ENCODE peak calls at places on chromosomes 13 and 19, in nine cellular contexts. A, L, S, T, D, N, M, F and X are unnamed samples. For H3K4me1, the result is how much of the 10 kb centered on the place peaks cover.

GRCh38 chr19:1019980-1020867 is 699 bp downstream of the TMEM259 start:
- DNase-seq in S (no peak), L (no peak), D (no peak), F (no peak), N (peak), A (peak), M (peak), T (peak), X (no peak)

GRCh38 chr19:21841081-21841783 is 5.2 kb upstream of the ZNF43 start:
- DNase-seq in L (no peak), D (no peak), F (no peak), M (no peak), N (no peak), S (no peak), T (no peak), A (no peak), X (no peak)

GRCh38 chr13:26025196-26025595 is 26.6 kb downstream of the SHISA2 start:
- DNase-seq in M (no peak), L (no peak), S (no peak), T (no peak), A (no peak), F (no peak), N (no peak), D (no peak), X (no peak)

GRCh38 chr13:42102961-42103688 is 54.7 kb downstream of the DGKH start:
- DNase-seq in L (no peak), F (peak), M (no peak), N (no peak), A (no peak), T (no peak), S (no peak), D (no peak), X (no peak)

GRCh38 chr19:19133985-19134384 is 4.3 kb downstream of the TMEM161A start:
- DNase-seq in D (no peak), T (no peak), L (no peak), N (no peak), S (no peak), M (no peak), A (no peak), F (no peak), X (no peak)

GRCh38 chr19:58569943-58570670 is 3.0 kb downstream of the MZF1 start:
- DNase-seq in D (no peak), A (peak), F (no peak), L (peak), M (peak), N (peak), T (peak), S (no peak), X (no peak)

GRCh38 chr13:43988302-43988701 is 108.6 kb downstream of the LACC1 start:
- DNase-seq in T (no peak), F (no peak), A (no peak), M (no peak), S (no peak), D (no peak), L (no peak), N (no peak), X (no peak)

GRCh38 chr13:44575741-44576395 is at the start of gene TSC22D1:
- DNase-seq in T (peak), F (peak), D (no peak), M (peak), A (peak), L (no peak), S (peak), N (peak), X (peak)

GRCh38 chr19:40716031-40716654 is 543 bp downstream of the COQ8B start:
- DNase-seq in D (peak), L (peak), N (no peak), S (no peak), M (peak), T (peak), A (peak), F (peak), X (no peak)

GRCh38 chr19:3398114-3398899 is 31.9 kb downstream of the NFIC start:
- DNase-seq in N (peak), F (peak), D (no peak), T (peak), S (peak), L (peak), A (peak), M (peak), X (peak)

GRCh38 chr19:48558018-48558684 is 6.2 kb downstream of the SULT2B1 start:
- DNase-seq in D (peak), M (no peak), F (peak), S (peak), T (no peak), N (no peak), A (no peak), L (no peak), X (peak)

GRCh38 chr13:111031531-111031961 is 83.6 kb upstream of the ARHGEF7 start:
- DNase-seq in T (no peak), N (no peak), M (no peak), F (peak), L (no peak), A (no peak), D (no peak), S (no peak), X (no peak)
- TF ChIP-seq POLR2A in T (no peak), N (no peak), M (no peak), F (no peak), L (no peak), A (no peak), D (no peak), S (no peak), X (no peak)

GRCh38 chr13:113842336-113843062 is 21.4 kb downstream of the GAS6 start:
- DNase-seq in A (no peak), D (no peak), F (no peak), T (peak), S (no peak), L (no peak), N (no peak), M (peak), X (peak)

GRCh38 chr13:113838711-113839201 is 25.1 kb downstream of the GAS6 start:
- DNase-seq in A (no peak), N (no peak), F (no peak), T (no peak), D (no peak), M (no peak), L (no peak), S (no peak), X (no peak)

GRCh38 chr13:113839536-113840204 is 24.2 kb downstream of the GAS6 start:
- DNase-seq in A (peak), T (no peak), D (no peak), F (no peak), S (peak), N (no peak), M (no peak), L (no peak), X (peak)

GRCh38 chr13:113841355-113841653 is 22.6 kb downstream of the GAS6 start:
- DNase-seq in T (no peak), S (no peak), M (no peak), F (no peak), D (no peak), N (no peak), L (no peak), A (no peak), X (no peak)

GRCh38 chr13:113840541-113841354 is 23.1 kb downstream of the GAS6 start:
- DNase-seq in S (no peak), L (no peak), A (no peak), F (no peak), M (peak), N (no peak), T (peak), D (no peak), X (peak)
- H3K4me1 ChIP-seq in S (half or more), L (under half), A (under half), F (under half), M (under half), N (under half), T (under half), D (under half), X (half or more)

GRCh38 chr19:55642153-55643002 is 1.1 kb upstream of the ZNF581 start:
- DNase-seq in M (no peak), F (no peak), N (peak), D (no peak), T (peak), S (peak), L (no peak), A (no peak), X (no peak)

GRCh38 chr19:55640043-55640576 is 692 bp upstream of the ZNF580 start:
- DNase-seq in M (no peak), T (peak), L (peak), S (peak), F (peak), N (peak), A (peak), D (no peak), X (peak)

GRCh38 chr19:55641376-55642152 is 762 bp downstream of the ZNF580 start:
- DNase-seq in N (peak), L (no peak), F (peak), M (no peak), A (no peak), T (no peak), S (no peak), D (no peak), X (no peak)

GRCh38 chr19:55638864-55639359 is 1.9 kb upstream of the ZNF580 start:
- DNase-seq in S (no peak), F (peak), N (no peak), M (no peak), T (no peak), D (no peak), A (no peak), L (no peak), X (no peak)

GRCh38 chr19:55640577-55641375 is at the start of gene ZNF580:
- DNase-seq in F (peak), N (peak), D (no peak), A (peak), L (peak), T (peak), S (peak), M (no peak), X (peak)
- TF ChIP-seq POLR2A in F (no peak), N (no peak), D (peak), A (peak), L (no peak), T (peak), S (no peak), M (peak), X (peak)

DNA sequence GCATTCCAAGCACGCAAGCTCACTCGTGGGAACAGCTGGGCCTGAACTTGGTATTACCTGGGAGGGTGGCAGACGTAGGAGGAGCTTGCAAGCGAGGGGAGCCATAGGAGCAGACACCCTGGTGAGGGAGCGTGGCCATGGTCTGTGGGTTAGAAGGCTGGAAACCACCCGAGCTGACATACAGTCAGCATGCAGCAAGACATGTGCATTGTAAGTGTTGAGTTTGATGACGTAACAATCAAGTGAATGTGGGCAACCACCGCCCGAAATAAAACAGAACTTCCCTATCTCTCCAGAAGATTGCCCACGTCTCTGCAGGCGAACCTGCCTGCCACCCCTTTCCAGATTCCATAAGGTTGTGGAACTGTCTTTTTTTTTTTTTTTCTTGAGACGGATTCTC is 26.8 kb downstream of the UBXN6 start:
- DNase-seq in A (no peak), M (no peak), L (no peak), T (no peak), F (no peak), N (no peak), S (no peak), D (no peak), X (no peak)
- H3K4me1 ChIP-seq in A (under half), M (under half), L (under half), T (under half), F (under half), N (under half), S (under half), D (under half), X (under half)

DNA sequence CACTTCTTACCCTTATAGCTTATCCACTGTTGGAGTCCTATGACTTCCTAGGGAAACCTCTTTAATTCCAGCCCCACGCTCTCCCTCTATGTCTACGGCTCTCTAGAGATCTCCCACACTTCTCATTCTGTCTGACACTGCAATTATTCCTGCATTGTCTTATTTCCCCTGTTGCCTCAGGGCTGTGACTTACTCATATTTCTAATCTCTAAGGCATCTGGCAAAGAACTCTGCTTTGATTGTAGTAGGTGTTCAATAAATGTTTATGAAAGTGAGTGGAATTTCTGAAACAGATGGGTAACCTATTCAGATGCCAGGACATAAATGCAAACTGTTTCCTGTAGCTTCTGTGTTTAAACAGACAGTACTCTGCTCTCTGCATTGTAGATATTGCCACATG is 102.4 kb upstream of the SERTM1 start:
- DNase-seq in D (no peak), T (no peak), L (no peak), M (no peak), F (no peak), N (no peak), S (no peak), A (no peak), X (no peak)
- TF ChIP-seq POLR2A in D (no peak), T (no peak), L (no peak), M (no peak), F (no peak), N (no peak), S (no peak), A (no peak), X (no peak)

DNA sequence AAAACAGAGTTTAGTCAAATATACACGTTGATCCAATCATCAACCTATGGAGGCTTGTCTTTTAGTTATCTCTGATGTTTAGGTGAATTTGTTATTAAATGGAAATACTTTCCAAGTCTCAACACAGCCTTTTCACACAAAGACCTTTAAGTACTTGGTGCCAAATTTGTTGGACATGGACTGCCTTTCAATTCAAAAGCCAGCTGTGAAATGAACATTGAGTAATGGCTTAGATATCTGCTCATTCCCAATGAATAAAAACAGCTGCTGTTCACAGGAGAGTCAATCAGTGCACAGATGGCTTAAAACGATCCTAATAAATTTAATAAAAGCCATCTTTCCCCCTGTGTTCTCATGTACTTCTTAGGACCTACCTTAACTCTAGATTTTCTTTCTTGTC is 19.9 kb upstream of the DHRS12 start:
- DNase-seq in A (no peak), N (no peak), D (no peak), F (no peak), T (no peak), L (no peak), S (no peak), M (no peak), X (no peak)
- H3K4me1 ChIP-seq in A (under half), N (under half), D (under half), F (under half), T (under half), L (under half), S (under half), M (under half), X (under half)

GRCh38 chr13:23889598-23890224 is 511 bp upstream of the MIPEP start:
- DNase-seq in D (no peak), M (no peak), S (no peak), L (no peak), N (no peak), F (no peak), T (no peak), A (no peak), X (no peak)

GRCh38 chr13:23883255-23883654 is 5.9 kb downstream of the MIPEP start:
- DNase-seq in F (no peak), S (no peak), D (no peak), M (no peak), A (no peak), L (no peak), T (no peak), N (no peak), X (no peak)

GRCh38 chr13:23888658-23889597 is at the start of gene MIPEP:
- DNase-seq in N (peak), T (peak), L (peak), M (peak), F (peak), S (peak), D (peak), A (peak), X (peak)
- TF ChIP-seq POLR2A in N (peak), T (peak), L (peak), M (peak), F (peak), S (no peak), D (peak), A (peak), X (peak)

GRCh38 chr13:106527806-106528205 is 7.7 kb downstream of the EFNB2 start:
- DNase-seq in D (no peak), L (no peak), S (no peak), M (no peak), F (no peak), N (no peak), T (no peak), A (no peak), X (no peak)

GRCh38 chr13:106528711-106529414 is 6.6 kb downstream of the EFNB2 start:
- DNase-seq in M (no peak), F (no peak), T (no peak), L (no peak), D (no peak), S (no peak), N (no peak), A (no peak), X (no peak)

GRCh38 chr13:106529415-106530208 is 5.8 kb downstream of the EFNB2 start:
- DNase-seq in D (no peak), L (no peak), T (no peak), M (no peak), A (no peak), S (no peak), N (no peak), F (no peak), X (no peak)

GRCh38 chr13:106525865-106526264 is 9.6 kb downstream of the EFNB2 start:
- DNase-seq in A (no peak), N (no peak), M (no peak), S (no peak), D (no peak), L (no peak), F (no peak), T (no peak), X (no peak)

GRCh38 chr13:106526748-106527488 is 8.5 kb downstream of the EFNB2 start:
- DNase-seq in N (no peak), A (no peak), S (no peak), F (no peak), M (no peak), D (no peak), L (no peak), T (no peak), X (no peak)
- H3K4me1 ChIP-seq in N (half or more), A (under half), S (half or more), F (under half), M (under half), D (under half), L (under half), T (under half), X (under half)

GRCh38 chr13:50917572-50917971 is 8.0 kb downstream of the RNASEH2B start:
- DNase-seq in N (no peak), M (no peak), F (no peak), T (no peak), L (no peak), D (no peak), S (no peak), A (no peak), X (no peak)

GRCh38 chr13:50915562-50915961 is 6.0 kb downstream of the RNASEH2B start:
- DNase-seq in D (no peak), A (no peak), F (no peak), S (no peak), L (no peak), N (no peak), T (no peak), M (no peak), X (no peak)

GRCh38 chr13:50914848-50915247 is 5.3 kb downstream of the RNASEH2B start:
- DNase-seq in D (no peak), A (no peak), F (peak), L (no peak), T (no peak), S (no peak), N (no peak), M (no peak), X (no peak)

GRCh38 chr13:50914301-50914700 is 4.7 kb downstream of the RNASEH2B start:
- DNase-seq in S (no peak), A (no peak), F (no peak), D (no peak), L (no peak), T (no peak), M (no peak), N (no peak), X (no peak)

DNA sequence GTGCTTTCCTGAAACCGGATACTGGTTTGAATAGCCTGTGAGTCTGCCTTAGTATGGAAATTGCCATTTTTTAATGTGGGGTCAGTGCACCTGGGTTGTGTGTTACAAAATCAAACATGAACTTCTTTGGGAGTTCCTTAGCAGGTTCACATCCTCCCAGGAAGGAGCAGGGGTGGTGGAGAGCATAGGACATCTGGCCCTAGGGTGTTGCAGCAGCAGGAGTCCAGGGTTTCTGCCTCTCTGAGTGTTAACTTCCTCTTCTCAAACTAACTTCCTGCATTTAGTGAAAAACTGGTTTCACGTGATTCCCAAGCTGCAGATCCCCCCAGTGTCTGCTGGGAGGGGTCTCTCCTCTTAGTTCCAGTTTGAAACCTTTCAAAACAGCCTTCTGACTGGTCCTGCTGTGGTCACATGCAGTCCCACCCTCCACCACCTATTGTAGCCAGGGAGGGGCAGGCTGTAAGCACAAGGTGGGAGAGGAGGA is 7.2 kb downstream of the RNASEH2B start:
- DNase-seq in M (no peak), A (no peak), T (no peak), N (no peak), D (no peak), S (no peak), L (no peak), F (no peak), X (no peak)
- TF ChIP-seq POLR2A in M (no peak), A (no peak), T (no peak), N (no peak), D (no peak), S (no peak), L (no peak), F (no peak), X (no peak)